ENCODE peak calls at places on chromosomes 4 and X, in four cellular contexts. One of them, this sample, is unnamed.

GRCh38 chr4:145909331-145909730 is 29.3 kb downstream of the ZNF827 start:
- DNase-seq in OCI-LY7: peak; percentile 17
- DNase-seq in vagina: no peak
- DNase-seq in type B pancreatic cell: no peak
- DNase-seq in this sample: no peak

GRCh38 chr4:109576462-109576861 is 16.4 kb downstream of the MCUB start:
- DNase-seq in OCI-LY7: no peak
- DNase-seq in vagina: no peak
- DNase-seq in type B pancreatic cell: no peak
- DNase-seq in this sample: no peak

GRCh38 chr4:85929926-85930325 is 429.9 kb downstream of the MAPK10 start:
- DNase-seq in OCI-LY7: no peak
- DNase-seq in type B pancreatic cell: no peak
- DNase-seq in vagina: no peak
- DNase-seq in this sample: no peak

GRCh38 chrX:133337250-133337649 is 78.0 kb downstream of the GPC4 start:
- DNase-seq in type B pancreatic cell: no peak
- DNase-seq in vagina: no peak
- DNase-seq in OCI-LY7: no peak
- DNase-seq in this sample: no peak

GRCh38 chr4:98682719-98683118 is 24.3 kb upstream of the TSPAN5 start:
- DNase-seq in vagina: no peak
- DNase-seq in type B pancreatic cell: no peak
- DNase-seq in OCI-LY7: no peak
- DNase-seq in this sample: no peak

GRCh38 chr4:24889991-24890390 is 22.9 kb downstream of the CCDC149 start:
- DNase-seq in vagina: no peak
- DNase-seq in OCI-LY7: no peak
- DNase-seq in type B pancreatic cell: no peak
- DNase-seq in this sample: no peak

GRCh38 chr4:183182873-183183725 is 84.0 kb downstream of the WWC2 start:
- DNase-seq in vagina: no peak
- DNase-seq in type B pancreatic cell: no peak
- DNase-seq in OCI-LY7: no peak
- DNase-seq in this sample: peak; percentile 15

GRCh38 chr4:172042714-172043114 is 229.5 kb downstream of the GALNTL6 start:
- DNase-seq in vagina: no peak
- DNase-seq in type B pancreatic cell: no peak
- DNase-seq in OCI-LY7: no peak
- DNase-seq in this sample: no peak

GRCh38 chr4:4260185-4260751 is 12.2 kb upstream of the TMEM128 start:
- DNase-seq in OCI-LY7: peak; percentile 87
- DNase-seq in vagina: no peak
- DNase-seq in type B pancreatic cell: no peak
- DNase-seq in this sample: peak; percentile 10

DNA sequence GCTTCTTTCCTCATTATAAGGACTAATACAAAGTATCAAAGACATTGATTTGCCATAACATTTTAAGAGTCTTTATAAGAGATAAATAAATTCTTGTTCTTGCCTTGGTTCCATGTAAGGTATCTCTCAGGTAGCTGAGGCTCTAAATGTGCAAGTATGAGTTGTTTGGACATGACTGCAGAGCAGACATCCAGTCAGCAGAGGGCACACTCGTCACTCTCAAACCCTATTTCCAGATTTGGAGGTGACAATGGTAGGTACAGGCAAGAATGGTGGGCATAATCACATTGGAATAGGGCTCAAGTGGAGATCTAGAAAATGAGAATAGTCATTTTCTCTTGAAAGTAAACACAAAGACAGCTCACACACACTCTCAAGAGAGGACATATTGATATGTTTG is 133.3 kb upstream of the ZIC3 start:
- DNase-seq in vagina: no peak
- DNase-seq in OCI-LY7: peak; percentile 20
- DNase-seq in type B pancreatic cell: no peak
- DNase-seq in this sample: peak; percentile 13
- TF ChIP-seq CTCF in vagina: no peak
- TF ChIP-seq CTCF in OCI-LY7: peak; percentile 72
- TF ChIP-seq CTCF in type B pancreatic cell: peak; percentile 70
- TF ChIP-seq CTCF in this sample: peak; percentile 12

GRCh38 chrX:21382715-21383114 is 8.5 kb downstream of the CNKSR2 start:
- DNase-seq in type B pancreatic cell: no peak
- DNase-seq in OCI-LY7: no peak
- DNase-seq in vagina: no peak
- DNase-seq in this sample: no peak
- TF ChIP-seq CTCF in type B pancreatic cell: peak; percentile 71
- TF ChIP-seq CTCF in OCI-LY7: peak; percentile 45
- TF ChIP-seq CTCF in vagina: no peak
- TF ChIP-seq CTCF in this sample: peak; percentile 28

GRCh38 chr4:41814565-41814964 is 66.0 kb upstream of the PHOX2B start:
- DNase-seq in OCI-LY7: no peak
- DNase-seq in vagina: no peak
- DNase-seq in type B pancreatic cell: no peak
- DNase-seq in this sample: no peak
- TF ChIP-seq CTCF in OCI-LY7: no peak
- TF ChIP-seq CTCF in vagina: no peak
- TF ChIP-seq CTCF in type B pancreatic cell: peak; percentile 65
- TF ChIP-seq CTCF in this sample: no peak

DNA sequence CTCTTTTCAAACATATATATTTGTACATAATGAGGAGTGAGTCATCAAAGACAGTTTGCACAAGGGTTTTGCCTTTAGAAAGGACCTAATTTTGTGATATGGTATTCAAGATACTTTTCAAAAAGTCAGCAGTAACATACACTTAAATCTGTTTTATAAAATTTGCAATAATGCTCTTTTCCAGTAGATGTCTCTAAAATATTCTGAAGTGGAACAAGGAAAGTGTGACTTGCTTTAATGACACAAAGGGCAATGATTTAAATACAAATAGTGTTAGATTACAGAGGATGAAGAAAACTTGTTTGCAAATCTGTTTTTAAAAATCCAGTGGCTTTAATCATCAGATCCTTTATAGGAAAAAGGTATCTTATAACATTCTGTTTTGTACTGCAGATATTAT is 20.0 kb downstream of the MMRN1 start:
- DNase-seq in type B pancreatic cell: no peak
- DNase-seq in OCI-LY7: no peak
- DNase-seq in vagina: no peak
- DNase-seq in this sample: no peak
- TF ChIP-seq CTCF in type B pancreatic cell: no peak
- TF ChIP-seq CTCF in OCI-LY7: peak; percentile 42
- TF ChIP-seq CTCF in vagina: no peak
- TF ChIP-seq CTCF in this sample: no peak

This sample was measured in activated CD8-positive, alpha-beta T cell treated with anti-CD3 and anti-CD28 coated beads for 36 hours.